ENCODE peak calls at places on chromosomes 11 and 22, in seven cellular contexts. One of them, this sample, is unnamed.

GRCh38 chr11:128463386-128463829 is 124.0 kb downstream of the ETS1 start:
- DNase-seq in stimulated activated naive CD8-positive, alpha-beta T cell treated with anti-CD3 and anti-CD28 coated beads, Interleukin-15, Interleukin-2, amounts not matched to agents 100 U/mL and 50 U/mL, for 24 hours: no peak
- DNase-seq in cardiac muscle cell: no peak
- DNase-seq in psoas muscle: no peak
- DNase-seq in GM20000: no peak
- DNase-seq in midbrain: no peak
- DNase-seq in adrenal gland: peak
- DNase-seq in this sample: peak

GRCh38 chr11:109612481-109612880 is 190.5 kb downstream of the C11orf87 start:
- DNase-seq in stimulated activated naive CD8-positive, alpha-beta T cell treated with anti-CD3 and anti-CD28 coated beads, Interleukin-15, Interleukin-2, amounts not matched to agents 100 U/mL and 50 U/mL, for 24 hours: no peak
- DNase-seq in cardiac muscle cell: no peak
- DNase-seq in psoas muscle: no peak
- DNase-seq in GM20000: no peak
- DNase-seq in midbrain: no peak
- DNase-seq in adrenal gland: no peak
- DNase-seq in this sample: no peak

GRCh38 chr11:107040447-107041444 is 22.5 kb upstream of the GUCY1A2 start:
- DNase-seq in stimulated activated naive CD8-positive, alpha-beta T cell treated with anti-CD3 and anti-CD28 coated beads, Interleukin-15, Interleukin-2, amounts not matched to agents 100 U/mL and 50 U/mL, for 24 hours: no peak
- DNase-seq in cardiac muscle cell: no peak
- DNase-seq in psoas muscle: no peak
- DNase-seq in GM20000: no peak
- DNase-seq in midbrain: no peak
- DNase-seq in adrenal gland: no peak
- DNase-seq in this sample: no peak

GRCh38 chr11:67367014-67367835 is 6.2 kb downstream of the CLCF1 start:
- DNase-seq in stimulated activated naive CD8-positive, alpha-beta T cell treated with anti-CD3 and anti-CD28 coated beads, Interleukin-15, Interleukin-2, amounts not matched to agents 100 U/mL and 50 U/mL, for 24 hours: no peak
- DNase-seq in cardiac muscle cell: no peak
- DNase-seq in psoas muscle: no peak
- DNase-seq in GM20000: no peak
- DNase-seq in midbrain: no peak
- DNase-seq in adrenal gland: no peak
- DNase-seq in this sample: no peak

GRCh38 chr11:106424111-106424510 is 346.6 kb downstream of the AASDHPPT start:
- DNase-seq in stimulated activated naive CD8-positive, alpha-beta T cell treated with anti-CD3 and anti-CD28 coated beads, Interleukin-15, Interleukin-2, amounts not matched to agents 100 U/mL and 50 U/mL, for 24 hours: no peak
- DNase-seq in cardiac muscle cell: no peak
- DNase-seq in psoas muscle: no peak
- DNase-seq in GM20000: no peak
- DNase-seq in midbrain: no peak
- DNase-seq in adrenal gland: no peak
- DNase-seq in this sample: no peak

GRCh38 chr22:30861688-30862552 is 106.7 kb downstream of the MORC2 start:
- DNase-seq in stimulated activated naive CD8-positive, alpha-beta T cell treated with anti-CD3 and anti-CD28 coated beads, Interleukin-15, Interleukin-2, amounts not matched to agents 100 U/mL and 50 U/mL, for 24 hours: no peak
- DNase-seq in cardiac muscle cell: no peak
- DNase-seq in psoas muscle: no peak
- DNase-seq in GM20000: no peak
- DNase-seq in midbrain: no peak
- DNase-seq in adrenal gland: peak
- DNase-seq in this sample: no peak

GRCh38 chr11:95898782-95899181 is 25.1 kb downstream of the MTMR2 start:
- DNase-seq in stimulated activated naive CD8-positive, alpha-beta T cell treated with anti-CD3 and anti-CD28 coated beads, Interleukin-15, Interleukin-2, amounts not matched to agents 100 U/mL and 50 U/mL, for 24 hours: no peak
- DNase-seq in cardiac muscle cell: no peak
- DNase-seq in psoas muscle: no peak
- DNase-seq in GM20000: no peak
- DNase-seq in midbrain: no peak
- DNase-seq in adrenal gland: no peak
- DNase-seq in this sample: no peak

GRCh38 chr11:26841818-26842457 is 120.1 kb upstream of the SLC5A12 start:
- DNase-seq in stimulated activated naive CD8-positive, alpha-beta T cell treated with anti-CD3 and anti-CD28 coated beads, Interleukin-15, Interleukin-2, amounts not matched to agents 100 U/mL and 50 U/mL, for 24 hours: no peak
- DNase-seq in cardiac muscle cell: no peak
- DNase-seq in psoas muscle: no peak
- DNase-seq in GM20000: no peak
- DNase-seq in midbrain: no peak
- DNase-seq in adrenal gland: no peak
- DNase-seq in this sample: no peak

GRCh38 chr11:17544181-17544622 is at the start of gene USH1C:
- DNase-seq in stimulated activated naive CD8-positive, alpha-beta T cell treated with anti-CD3 and anti-CD28 coated beads, Interleukin-15, Interleukin-2, amounts not matched to agents 100 U/mL and 50 U/mL, for 24 hours: peak
- DNase-seq in cardiac muscle cell: peak
- DNase-seq in psoas muscle: peak
- DNase-seq in GM20000: no peak
- DNase-seq in midbrain: no peak
- DNase-seq in adrenal gland: no peak
- DNase-seq in this sample: no peak

GRCh38 chr22:29840498-29840897 is 2.4 kb upstream of the ASCC2 start:
- DNase-seq in stimulated activated naive CD8-positive, alpha-beta T cell treated with anti-CD3 and anti-CD28 coated beads, Interleukin-15, Interleukin-2, amounts not matched to agents 100 U/mL and 50 U/mL, for 24 hours: no peak
- DNase-seq in cardiac muscle cell: no peak
- DNase-seq in psoas muscle: no peak
- DNase-seq in GM20000: no peak
- DNase-seq in midbrain: no peak
- DNase-seq in adrenal gland: no peak
- DNase-seq in this sample: no peak

GRCh38 chr22:41230399-41230785 is 10.3 kb downstream of the CHADL start:
- DNase-seq in stimulated activated naive CD8-positive, alpha-beta T cell treated with anti-CD3 and anti-CD28 coated beads, Interleukin-15, Interleukin-2, amounts not matched to agents 100 U/mL and 50 U/mL, for 24 hours: no peak
- DNase-seq in cardiac muscle cell: no peak
- DNase-seq in psoas muscle: no peak
- DNase-seq in GM20000: no peak
- DNase-seq in midbrain: no peak
- DNase-seq in adrenal gland: no peak
- DNase-seq in this sample: no peak

GRCh38 chr22:43995798-43996169 is 28.3 kb upstream of the PARVB start:
- DNase-seq in stimulated activated naive CD8-positive, alpha-beta T cell treated with anti-CD3 and anti-CD28 coated beads, Interleukin-15, Interleukin-2, amounts not matched to agents 100 U/mL and 50 U/mL, for 24 hours: peak
- DNase-seq in cardiac muscle cell: no peak
- DNase-seq in psoas muscle: no peak
- DNase-seq in GM20000: peak
- DNase-seq in midbrain: no peak
- DNase-seq in adrenal gland: no peak
- DNase-seq in this sample: no peak

GRCh38 chr11:67024966-67025365 is 2.0 kb downstream of the SYT12 start:
- DNase-seq in stimulated activated naive CD8-positive, alpha-beta T cell treated with anti-CD3 and anti-CD28 coated beads, Interleukin-15, Interleukin-2, amounts not matched to agents 100 U/mL and 50 U/mL, for 24 hours: no peak
- DNase-seq in cardiac muscle cell: no peak
- DNase-seq in psoas muscle: no peak
- DNase-seq in GM20000: no peak
- DNase-seq in midbrain: no peak
- DNase-seq in adrenal gland: no peak
- DNase-seq in this sample: no peak

GRCh38 chr11:2393111-2393868 is 7.3 kb upstream of the TSSC4 start:
- DNase-seq in stimulated activated naive CD8-positive, alpha-beta T cell treated with anti-CD3 and anti-CD28 coated beads, Interleukin-15, Interleukin-2, amounts not matched to agents 100 U/mL and 50 U/mL, for 24 hours: no peak
- DNase-seq in cardiac muscle cell: no peak
- DNase-seq in psoas muscle: no peak
- DNase-seq in GM20000: peak
- DNase-seq in midbrain: no peak
- DNase-seq in adrenal gland: no peak
- DNase-seq in this sample: no peak

GRCh38 chr11:94734563-94735275 is 33.4 kb upstream of the AMOTL1 start:
- DNase-seq in stimulated activated naive CD8-positive, alpha-beta T cell treated with anti-CD3 and anti-CD28 coated beads, Interleukin-15, Interleukin-2, amounts not matched to agents 100 U/mL and 50 U/mL, for 24 hours: no peak
- DNase-seq in cardiac muscle cell: no peak
- DNase-seq in psoas muscle: no peak
- DNase-seq in GM20000: no peak
- DNase-seq in midbrain: no peak
- DNase-seq in adrenal gland: no peak
- DNase-seq in this sample: no peak

GRCh38 chr11:35615911-35616900 is 2.1 kb upstream of the FJX1 start:
- DNase-seq in stimulated activated naive CD8-positive, alpha-beta T cell treated with anti-CD3 and anti-CD28 coated beads, Interleukin-15, Interleukin-2, amounts not matched to agents 100 U/mL and 50 U/mL, for 24 hours: peak
- DNase-seq in cardiac muscle cell: peak
- DNase-seq in psoas muscle: no peak
- DNase-seq in GM20000: peak
- DNase-seq in midbrain: peak
- DNase-seq in adrenal gland: no peak
- DNase-seq in this sample: peak

GRCh38 chr11:10758959-10759358 is 7.9 kb downstream of the CTR9 start:
- DNase-seq in stimulated activated naive CD8-positive, alpha-beta T cell treated with anti-CD3 and anti-CD28 coated beads, Interleukin-15, Interleukin-2, amounts not matched to agents 100 U/mL and 50 U/mL, for 24 hours: no peak
- DNase-seq in cardiac muscle cell: no peak
- DNase-seq in psoas muscle: no peak
- DNase-seq in GM20000: no peak
- DNase-seq in midbrain: no peak
- DNase-seq in adrenal gland: no peak
- DNase-seq in this sample: no peak

GRCh38 chr11:118635642-118636041 is 28.2 kb downstream of the PHLDB1 start:
- DNase-seq in stimulated activated naive CD8-positive, alpha-beta T cell treated with anti-CD3 and anti-CD28 coated beads, Interleukin-15, Interleukin-2, amounts not matched to agents 100 U/mL and 50 U/mL, for 24 hours: no peak
- DNase-seq in cardiac muscle cell: no peak
- DNase-seq in psoas muscle: no peak
- DNase-seq in GM20000: no peak
- DNase-seq in midbrain: no peak
- DNase-seq in adrenal gland: no peak
- DNase-seq in this sample: no peak

This sample was measured in lung microvascular endothelial cell.